ENCODE peak calls at places on chromosome 21, in four cellular contexts. One of them, this sample, is unnamed.

GRCh38 chr21:45818904-45819285 is 162.7 kb upstream of the COL6A1 start:
- DNase-seq in astrocyte of the hippocampus: peak
- DNase-seq in activated T-helper 1 cell treated with anti-CD3 and anti-CD28 coated beads, Interleukin-12 subunit alpha, Interleukin-12 subunit beta, Interleukin-2, Interleukin-4 antibody, amounts not matched to agents 30 ng/mL and 10 ng/mL and 1 ng/mL, durations not matched to agents 14 hours and 24 hours and 36 hours: peak
- DNase-seq in lower lobe of right lung: no peak
- DNase-seq in this sample: no peak

GRCh38 chr21:34606621-34607020 is 8.3 kb downstream of the RCAN1 start:
- DNase-seq in astrocyte of the hippocampus: no peak
- DNase-seq in activated T-helper 1 cell treated with anti-CD3 and anti-CD28 coated beads, Interleukin-12 subunit alpha, Interleukin-12 subunit beta, Interleukin-2, Interleukin-4 antibody, amounts not matched to agents 30 ng/mL and 10 ng/mL and 1 ng/mL, durations not matched to agents 14 hours and 24 hours and 36 hours: no peak
- DNase-seq in lower lobe of right lung: no peak
- DNase-seq in this sample: no peak

GRCh38 chr21:46159841-46160562 is 4.6 kb upstream of the FTCD start:
- DNase-seq in astrocyte of the hippocampus: no peak
- DNase-seq in activated T-helper 1 cell treated with anti-CD3 and anti-CD28 coated beads, Interleukin-12 subunit alpha, Interleukin-12 subunit beta, Interleukin-2, Interleukin-4 antibody, amounts not matched to agents 30 ng/mL and 10 ng/mL and 1 ng/mL, durations not matched to agents 14 hours and 24 hours and 36 hours: no peak
- DNase-seq in lower lobe of right lung: peak
- DNase-seq in this sample: no peak

GRCh38 chr21:17900281-17900989 is 81.3 kb upstream of the C21orf91 start:
- DNase-seq in astrocyte of the hippocampus: no peak
- DNase-seq in activated T-helper 1 cell treated with anti-CD3 and anti-CD28 coated beads, Interleukin-12 subunit alpha, Interleukin-12 subunit beta, Interleukin-2, Interleukin-4 antibody, amounts not matched to agents 30 ng/mL and 10 ng/mL and 1 ng/mL, durations not matched to agents 14 hours and 24 hours and 36 hours: no peak
- DNase-seq in lower lobe of right lung: no peak
- DNase-seq in this sample: no peak

GRCh38 chr21:44370027-44370735 is 16.8 kb downstream of the TRPM2 start:
- DNase-seq in astrocyte of the hippocampus: peak
- DNase-seq in activated T-helper 1 cell treated with anti-CD3 and anti-CD28 coated beads, Interleukin-12 subunit alpha, Interleukin-12 subunit beta, Interleukin-2, Interleukin-4 antibody, amounts not matched to agents 30 ng/mL and 10 ng/mL and 1 ng/mL, durations not matched to agents 14 hours and 24 hours and 36 hours: no peak
- DNase-seq in lower lobe of right lung: no peak
- DNase-seq in this sample: peak

GRCh38 chr21:45906196-45906805 is 75.3 kb upstream of the COL6A1 start:
- DNase-seq in astrocyte of the hippocampus: no peak
- DNase-seq in activated T-helper 1 cell treated with anti-CD3 and anti-CD28 coated beads, Interleukin-12 subunit alpha, Interleukin-12 subunit beta, Interleukin-2, Interleukin-4 antibody, amounts not matched to agents 30 ng/mL and 10 ng/mL and 1 ng/mL, durations not matched to agents 14 hours and 24 hours and 36 hours: no peak
- DNase-seq in lower lobe of right lung: no peak
- DNase-seq in this sample: peak

GRCh38 chr21:42245348-42246185 is 26.6 kb downstream of the ABCG1 start:
- DNase-seq in astrocyte of the hippocampus: no peak
- DNase-seq in activated T-helper 1 cell treated with anti-CD3 and anti-CD28 coated beads, Interleukin-12 subunit alpha, Interleukin-12 subunit beta, Interleukin-2, Interleukin-4 antibody, amounts not matched to agents 30 ng/mL and 10 ng/mL and 1 ng/mL, durations not matched to agents 14 hours and 24 hours and 36 hours: no peak
- DNase-seq in lower lobe of right lung: peak
- DNase-seq in this sample: no peak

GRCh38 chr21:19557046-19557445 is 1153.5 kb upstream of the TMPRSS15 start:
- DNase-seq in astrocyte of the hippocampus: no peak
- DNase-seq in activated T-helper 1 cell treated with anti-CD3 and anti-CD28 coated beads, Interleukin-12 subunit alpha, Interleukin-12 subunit beta, Interleukin-2, Interleukin-4 antibody, amounts not matched to agents 30 ng/mL and 10 ng/mL and 1 ng/mL, durations not matched to agents 14 hours and 24 hours and 36 hours: no peak
- DNase-seq in lower lobe of right lung: no peak
- DNase-seq in this sample: no peak

GRCh38 chr21:29166853-29167252 is 36.4 kb downstream of the MAP3K7CL start:
- DNase-seq in astrocyte of the hippocampus: no peak
- DNase-seq in activated T-helper 1 cell treated with anti-CD3 and anti-CD28 coated beads, Interleukin-12 subunit alpha, Interleukin-12 subunit beta, Interleukin-2, Interleukin-4 antibody, amounts not matched to agents 30 ng/mL and 10 ng/mL and 1 ng/mL, durations not matched to agents 14 hours and 24 hours and 36 hours: no peak
- DNase-seq in lower lobe of right lung: no peak
- DNase-seq in this sample: no peak

GRCh38 chr21:45413922-45414321 is 9.0 kb downstream of the COL18A1 start:
- DNase-seq in astrocyte of the hippocampus: no peak
- DNase-seq in activated T-helper 1 cell treated with anti-CD3 and anti-CD28 coated beads, Interleukin-12 subunit alpha, Interleukin-12 subunit beta, Interleukin-2, Interleukin-4 antibody, amounts not matched to agents 30 ng/mL and 10 ng/mL and 1 ng/mL, durations not matched to agents 14 hours and 24 hours and 36 hours: no peak
- DNase-seq in lower lobe of right lung: peak
- DNase-seq in this sample: no peak

GRCh38 chr21:25412090-25412489 is 195.2 kb downstream of the MRPL39 start:
- DNase-seq in astrocyte of the hippocampus: no peak
- DNase-seq in activated T-helper 1 cell treated with anti-CD3 and anti-CD28 coated beads, Interleukin-12 subunit alpha, Interleukin-12 subunit beta, Interleukin-2, Interleukin-4 antibody, amounts not matched to agents 30 ng/mL and 10 ng/mL and 1 ng/mL, durations not matched to agents 14 hours and 24 hours and 36 hours: no peak
- DNase-seq in lower lobe of right lung: no peak
- DNase-seq in this sample: no peak

GRCh38 chr21:38954450-38955059 is 148.8 kb downstream of the ETS2 start:
- DNase-seq in astrocyte of the hippocampus: no peak
- DNase-seq in activated T-helper 1 cell treated with anti-CD3 and anti-CD28 coated beads, Interleukin-12 subunit alpha, Interleukin-12 subunit beta, Interleukin-2, Interleukin-4 antibody, amounts not matched to agents 30 ng/mL and 10 ng/mL and 1 ng/mL, durations not matched to agents 14 hours and 24 hours and 36 hours: no peak
- DNase-seq in lower lobe of right lung: no peak
- DNase-seq in this sample: peak

GRCh38 chr21:43864806-43865470 is at the start of gene AGPAT3:
- DNase-seq in astrocyte of the hippocampus: peak
- DNase-seq in activated T-helper 1 cell treated with anti-CD3 and anti-CD28 coated beads, Interleukin-12 subunit alpha, Interleukin-12 subunit beta, Interleukin-2, Interleukin-4 antibody, amounts not matched to agents 30 ng/mL and 10 ng/mL and 1 ng/mL, durations not matched to agents 14 hours and 24 hours and 36 hours: peak
- DNase-seq in lower lobe of right lung: no peak
- DNase-seq in this sample: peak

This sample was measured in left lung.